ENCODE peak calls at places on chromosomes 6 and 20, in nine cellular contexts. One of them, this sample, is unnamed.

GRCh38 chr6:158707826-158708225 is 58.0 kb downstream of the SYTL3 start:
- DNase-seq in RWPE1: peak; percentile 69
- DNase-seq in PC-9: no peak
- DNase-seq in HL-60: no peak
- DNase-seq in tibial artery: peak; percentile 61
- DNase-seq in B cell: peak; percentile 57
- DNase-seq in uterus: peak; percentile 24
- DNase-seq in prostate gland: peak; percentile 78
- DNase-seq in NB4: no peak
- DNase-seq in this sample: no peak

GRCh38 chr6:5671162-5671561 is 335.6 kb downstream of the NRN1 start:
- DNase-seq in RWPE1: peak; percentile 42
- DNase-seq in PC-9: no peak
- DNase-seq in HL-60: peak; percentile 94
- DNase-seq in tibial artery: no peak
- DNase-seq in B cell: no peak
- DNase-seq in uterus: peak; percentile 19
- DNase-seq in prostate gland: no peak
- DNase-seq in NB4: peak; percentile 98
- DNase-seq in this sample: no peak

GRCh38 chr6:35757461-35758123 is 18.8 kb upstream of the CLPSL2 start:
- DNase-seq in RWPE1: no peak
- DNase-seq in PC-9: no peak
- DNase-seq in HL-60: peak; percentile 34
- DNase-seq in tibial artery: no peak
- DNase-seq in B cell: no peak
- DNase-seq in uterus: no peak
- DNase-seq in prostate gland: no peak
- DNase-seq in NB4: peak; percentile 70
- DNase-seq in this sample: no peak

GRCh38 chr6:157684620-157685299 is 138.3 kb upstream of the SNX9 start:
- DNase-seq in RWPE1: no peak
- DNase-seq in PC-9: no peak
- DNase-seq in HL-60: no peak
- DNase-seq in tibial artery: no peak
- DNase-seq in B cell: no peak
- DNase-seq in uterus: no peak
- DNase-seq in prostate gland: no peak
- DNase-seq in NB4: no peak
- DNase-seq in this sample: no peak

GRCh38 chr20:46112430-46113020 is 5.6 kb upstream of the CD40 start:
- DNase-seq in RWPE1: no peak
- DNase-seq in PC-9: no peak
- DNase-seq in HL-60: no peak
- DNase-seq in tibial artery: peak; percentile 9
- DNase-seq in B cell: no peak
- DNase-seq in uterus: no peak
- DNase-seq in prostate gland: no peak
- DNase-seq in NB4: no peak
- DNase-seq in this sample: no peak

GRCh38 chr6:36209606-36210005 is 13.1 kb downstream of the BRPF3 start:
- DNase-seq in RWPE1: no peak
- DNase-seq in PC-9: no peak
- DNase-seq in HL-60: no peak
- DNase-seq in tibial artery: no peak
- DNase-seq in B cell: no peak
- DNase-seq in uterus: no peak
- DNase-seq in prostate gland: no peak
- DNase-seq in NB4: no peak
- DNase-seq in this sample: no peak

GRCh38 chr6:160226118-160226541 is 32.5 kb downstream of the SLC22A2 start:
- DNase-seq in RWPE1: no peak
- DNase-seq in PC-9: no peak
- DNase-seq in HL-60: no peak
- DNase-seq in tibial artery: no peak
- DNase-seq in B cell: no peak
- DNase-seq in uterus: no peak
- DNase-seq in prostate gland: no peak
- DNase-seq in NB4: no peak
- DNase-seq in this sample: no peak

GRCh38 chr20:62925420-62926228 is 681 bp downstream of the DIDO1 start:
- DNase-seq in RWPE1: no peak
- DNase-seq in PC-9: peak; percentile 32
- DNase-seq in HL-60: peak; percentile 29
- DNase-seq in tibial artery: no peak
- DNase-seq in B cell: peak; percentile 75
- DNase-seq in uterus: no peak
- DNase-seq in prostate gland: no peak
- DNase-seq in NB4: peak; percentile 80
- DNase-seq in this sample: peak; percentile 61

GRCh38 chr20:53124075-53124532 is 151.9 kb downstream of the TSHZ2 start:
- DNase-seq in RWPE1: no peak
- DNase-seq in PC-9: no peak
- DNase-seq in HL-60: no peak
- DNase-seq in tibial artery: peak; percentile 67
- DNase-seq in B cell: no peak
- DNase-seq in uterus: peak; percentile 54
- DNase-seq in prostate gland: no peak
- DNase-seq in NB4: no peak
- DNase-seq in this sample: no peak

GRCh38 chr6:75379536-75379935 is 94.9 kb upstream of the TMEM30A start:
- DNase-seq in RWPE1: no peak
- DNase-seq in PC-9: no peak
- DNase-seq in HL-60: no peak
- DNase-seq in tibial artery: no peak
- DNase-seq in B cell: no peak
- DNase-seq in uterus: no peak
- DNase-seq in prostate gland: no peak
- DNase-seq in NB4: no peak
- DNase-seq in this sample: no peak

GRCh38 chr6:82363368-82364086 is at the start of gene TPBG:
- DNase-seq in RWPE1: peak; percentile 79
- DNase-seq in PC-9: peak; percentile 71
- DNase-seq in HL-60: no peak
- DNase-seq in tibial artery: peak; percentile 72
- DNase-seq in B cell: no peak
- DNase-seq in uterus: peak; percentile 45
- DNase-seq in prostate gland: peak; percentile 42
- DNase-seq in NB4: no peak
- DNase-seq in this sample: no peak

GRCh38 chr20:63977392-63978276 is 1.8 kb downstream of the SAMD10 start:
- DNase-seq in RWPE1: peak; percentile 75
- DNase-seq in PC-9: peak; percentile 33
- DNase-seq in HL-60: peak; percentile 69
- DNase-seq in tibial artery: no peak
- DNase-seq in B cell: peak; percentile 8
- DNase-seq in uterus: no peak
- DNase-seq in prostate gland: no peak
- DNase-seq in NB4: peak; percentile 96
- DNase-seq in this sample: peak; percentile 68

GRCh38 chr6:170116643-170117042 is 174.2 kb downstream of the DLL1 start:
- DNase-seq in RWPE1: no peak
- DNase-seq in PC-9: no peak
- DNase-seq in HL-60: no peak
- DNase-seq in tibial artery: peak; percentile 21
- DNase-seq in B cell: no peak
- DNase-seq in uterus: no peak
- DNase-seq in prostate gland: no peak
- DNase-seq in NB4: no peak
- DNase-seq in this sample: peak; percentile 10

GRCh38 chr6:3850451-3851203 is 1.5 kb downstream of the FAM50B start:
- DNase-seq in RWPE1: no peak
- DNase-seq in PC-9: no peak
- DNase-seq in HL-60: no peak
- DNase-seq in tibial artery: no peak
- DNase-seq in B cell: no peak
- DNase-seq in uterus: no peak
- DNase-seq in prostate gland: no peak
- DNase-seq in NB4: peak; percentile 6
- DNase-seq in this sample: no peak

GRCh38 chr20:24675651-24676352 is 206.4 kb downstream of the SYNDIG1 start:
- DNase-seq in RWPE1: no peak
- DNase-seq in PC-9: no peak
- DNase-seq in HL-60: no peak
- DNase-seq in tibial artery: peak; percentile 46
- DNase-seq in B cell: no peak
- DNase-seq in uterus: no peak
- DNase-seq in prostate gland: no peak
- DNase-seq in NB4: no peak
- DNase-seq in this sample: no peak

GRCh38 chr6:56363796-56364195 is 116.4 kb upstream of the COL21A1 start:
- DNase-seq in RWPE1: no peak
- DNase-seq in PC-9: no peak
- DNase-seq in HL-60: no peak
- DNase-seq in tibial artery: no peak
- DNase-seq in B cell: no peak
- DNase-seq in uterus: no peak
- DNase-seq in prostate gland: no peak
- DNase-seq in NB4: no peak
- DNase-seq in this sample: no peak

GRCh38 chr20:55264825-55265224 is 740.5 kb downstream of the CBLN4 start:
- DNase-seq in RWPE1: no peak
- DNase-seq in PC-9: no peak
- DNase-seq in HL-60: no peak
- DNase-seq in tibial artery: no peak
- DNase-seq in B cell: no peak
- DNase-seq in uterus: no peak
- DNase-seq in prostate gland: no peak
- DNase-seq in NB4: no peak
- DNase-seq in this sample: no peak

GRCh38 chr6:90087103-90087833 is 193.0 kb downstream of the GJA10 start:
- DNase-seq in RWPE1: peak; percentile 55
- DNase-seq in PC-9: no peak
- DNase-seq in HL-60: no peak
- DNase-seq in tibial artery: no peak
- DNase-seq in B cell: no peak
- DNase-seq in uterus: peak; percentile 27
- DNase-seq in prostate gland: no peak
- DNase-seq in NB4: no peak
- DNase-seq in this sample: no peak

GRCh38 chr6:26594128-26594493 is 2.6 kb upstream of the ABT1 start:
- DNase-seq in RWPE1: no peak
- DNase-seq in PC-9: no peak
- DNase-seq in HL-60: no peak
- DNase-seq in tibial artery: no peak
- DNase-seq in B cell: no peak
- DNase-seq in uterus: no peak
- DNase-seq in prostate gland: no peak
- DNase-seq in NB4: no peak
- DNase-seq in this sample: no peak

GRCh38 chr20:56626367-56627121 is 2.6 kb upstream of the TFAP2C start:
- DNase-seq in RWPE1: peak; percentile 32
- DNase-seq in PC-9: peak; percentile 94
- DNase-seq in HL-60: peak; percentile 7
- DNase-seq in tibial artery: no peak
- DNase-seq in B cell: peak; percentile 37
- DNase-seq in uterus: no peak
- DNase-seq in prostate gland: no peak
- DNase-seq in NB4: peak; percentile 67
- DNase-seq in this sample: no peak
- TF ChIP-seq CTCF in RWPE1: peak; percentile 38
- TF ChIP-seq CTCF in PC-9: peak; percentile 79
- TF ChIP-seq CTCF in HL-60: no peak
- TF ChIP-seq CTCF in tibial artery: no peak
- TF ChIP-seq CTCF in B cell: no peak
- TF ChIP-seq CTCF in uterus: no peak
- TF ChIP-seq CTCF in prostate gland: no peak
- TF ChIP-seq CTCF in NB4: peak; percentile 39
- TF ChIP-seq CTCF in this sample: no peak

GRCh38 chr20:1912056-1912455 is 16.8 kb downstream of the SIRPA start:
- DNase-seq in RWPE1: no peak
- DNase-seq in PC-9: no peak
- DNase-seq in HL-60: no peak
- DNase-seq in tibial artery: no peak
- DNase-seq in B cell: no peak
- DNase-seq in uterus: no peak
- DNase-seq in prostate gland: no peak
- DNase-seq in NB4: no peak
- DNase-seq in this sample: no peak
- TF ChIP-seq CTCF in RWPE1: no peak
- TF ChIP-seq CTCF in PC-9: no peak
- TF ChIP-seq CTCF in HL-60: no peak
- TF ChIP-seq CTCF in tibial artery: no peak
- TF ChIP-seq CTCF in B cell: no peak
- TF ChIP-seq CTCF in uterus: no peak
- TF ChIP-seq CTCF in prostate gland: no peak
- TF ChIP-seq CTCF in NB4: no peak
- TF ChIP-seq CTCF in this sample: no peak

GRCh38 chr6:16759646-16760535 is 1.4 kb downstream of the ATXN1 start:
- DNase-seq in RWPE1: peak; percentile 65
- DNase-seq in PC-9: peak; percentile 86
- DNase-seq in HL-60: peak; percentile 78
- DNase-seq in tibial artery: peak; percentile 96
- DNase-seq in B cell: peak; percentile 81
- DNase-seq in uterus: peak; percentile 94
- DNase-seq in prostate gland: peak; percentile 90
- DNase-seq in NB4: peak; percentile 94
- DNase-seq in this sample: peak; percentile 75
- TF ChIP-seq CTCF in RWPE1: peak; percentile 13
- TF ChIP-seq CTCF in PC-9: no peak
- TF ChIP-seq CTCF in HL-60: no peak
- TF ChIP-seq CTCF in tibial artery: no peak
- TF ChIP-seq CTCF in B cell: no peak
- TF ChIP-seq CTCF in uterus: peak; percentile 20
- TF ChIP-seq CTCF in prostate gland: no peak
- TF ChIP-seq CTCF in NB4: no peak
- TF ChIP-seq CTCF in this sample: no peak

GRCh38 chr6:137660296-137660731 is 166.1 kb upstream of the OLIG3 start:
- DNase-seq in RWPE1: no peak
- DNase-seq in PC-9: no peak
- DNase-seq in HL-60: no peak
- DNase-seq in tibial artery: no peak
- DNase-seq in B cell: no peak
- DNase-seq in uterus: no peak
- DNase-seq in prostate gland: no peak
- DNase-seq in NB4: no peak
- DNase-seq in this sample: no peak

GRCh38 chr6:137665342-137665741 is 171.1 kb upstream of the OLIG3 start:
- DNase-seq in RWPE1: no peak
- DNase-seq in PC-9: no peak
- DNase-seq in HL-60: no peak
- DNase-seq in tibial artery: no peak
- DNase-seq in B cell: no peak
- DNase-seq in uterus: no peak
- DNase-seq in prostate gland: no peak
- DNase-seq in NB4: no peak
- DNase-seq in this sample: no peak

GRCh38 chr6:137659871-137660270 is 165.7 kb upstream of the OLIG3 start:
- DNase-seq in RWPE1: no peak
- DNase-seq in PC-9: no peak
- DNase-seq in HL-60: no peak
- DNase-seq in tibial artery: no peak
- DNase-seq in B cell: no peak
- DNase-seq in uterus: no peak
- DNase-seq in prostate gland: no peak
- DNase-seq in NB4: no peak
- DNase-seq in this sample: no peak

GRCh38 chr6:137664183-137664582 is 170.0 kb upstream of the OLIG3 start:
- DNase-seq in RWPE1: no peak
- DNase-seq in PC-9: no peak
- DNase-seq in HL-60: no peak
- DNase-seq in tibial artery: no peak
- DNase-seq in B cell: no peak
- DNase-seq in uterus: no peak
- DNase-seq in prostate gland: no peak
- DNase-seq in NB4: no peak
- DNase-seq in this sample: no peak

GRCh38 chr6:137661601-137662000 is 167.4 kb upstream of the OLIG3 start:
- DNase-seq in RWPE1: peak; percentile 48
- DNase-seq in PC-9: no peak
- DNase-seq in HL-60: peak; percentile 41
- DNase-seq in tibial artery: no peak
- DNase-seq in B cell: no peak
- DNase-seq in uterus: no peak
- DNase-seq in prostate gland: no peak
- DNase-seq in NB4: peak; percentile 52
- DNase-seq in this sample: no peak
- TF ChIP-seq CTCF in RWPE1: peak; percentile 29
- TF ChIP-seq CTCF in PC-9: peak; percentile 69
- TF ChIP-seq CTCF in HL-60: peak; percentile 22
- TF ChIP-seq CTCF in tibial artery: peak; percentile 38
- TF ChIP-seq CTCF in B cell: peak; percentile 58
- TF ChIP-seq CTCF in uterus: no peak
- TF ChIP-seq CTCF in prostate gland: peak; percentile 30
- TF ChIP-seq CTCF in NB4: peak; percentile 73
- TF ChIP-seq CTCF in this sample: peak; percentile 40